ENCODE peak calls at places on chromosome 9, in ten cellular contexts. Q is endothelial cell of umbilical vein, D is uterus, I is sigmoid colon, G is spleen, H is prostate gland, S is erythroblast, W is A549, P is HCT116, Z is adrenal gland. C is an unnamed sample.

GRCh38 chr9:21031818-21032203 is 371 bp upstream of the HACD4 start:
- DNase-seq in Q (no peak), D (no peak), I (no peak), G (no peak), H (no peak), S (no peak), W (no peak), P (no peak), Z (no peak), C (no peak)

GRCh38 chr9:7844283-7844682 is 44.7 kb upstream of the DMAC1 start:
- DNase-seq in Q (peak), D (no peak), I (no peak), G (no peak), H (no peak), S (peak), W (peak), P (no peak), Z (no peak), C (no peak)

GRCh38 chr9:90309809-90310522 is 332.7 kb downstream of the DIRAS2 start:
- DNase-seq in Q (no peak), D (no peak), I (no peak), G (no peak), H (no peak), S (no peak), W (no peak), P (no peak), Z (no peak), C (no peak)

GRCh38 chr9:106310782-106311181 is 552.2 kb upstream of the ZNF462 start:
- DNase-seq in Q (no peak), D (no peak), I (no peak), G (no peak), H (no peak), S (no peak), W (no peak), P (no peak), Z (no peak), C (no peak)

GRCh38 chr9:97419315-97419867 is 7.5 kb downstream of the TDRD7 start:
- DNase-seq in Q (peak), D (no peak), I (no peak), G (no peak), H (no peak), S (no peak), W (no peak), P (no peak), Z (no peak), C (no peak)

GRCh38 chr9:79104216-79104615 is 467.5 kb upstream of the TLE4 start:
- DNase-seq in Q (no peak), D (no peak), I (no peak), G (no peak), H (no peak), S (no peak), W (no peak), P (no peak), Z (no peak), C (no peak)

GRCh38 chr9:86098793-86099694 is at the start of gene GOLM1:
- DNase-seq in Q (peak), D (peak), I (peak), G (peak), H (peak), S (peak), W (peak), P (no peak), Z (peak), C (peak)

GRCh38 chr9:132575005-132575609 is 7.3 kb upstream of the BARHL1 start:
- DNase-seq in Q (peak), D (no peak), I (peak), G (peak), H (peak), S (peak), W (peak), P (peak), Z (peak), C (peak)

GRCh38 chr9:125631391-125632085 is 75.5 kb downstream of the MAPKAP1 start:
- DNase-seq in Q (peak), D (no peak), I (no peak), G (no peak), H (peak), S (peak), W (peak), P (no peak), Z (peak), C (peak)

GRCh38 chr9:96441798-96442445 is 8.0 kb upstream of the HABP4 start:
- DNase-seq in Q (no peak), D (no peak), I (no peak), G (no peak), H (no peak), S (peak), W (peak), P (no peak), Z (no peak), C (no peak)

GRCh38 chr9:35254237-35254636 is 92.4 kb downstream of the UNC13B start:
- DNase-seq in Q (no peak), D (no peak), I (no peak), G (no peak), H (no peak), S (no peak), W (peak), P (peak), Z (no peak), C (no peak)

GRCh38 chr9:126033956-126034355 is 286.8 kb downstream of the PBX3 start:
- DNase-seq in Q (no peak), D (no peak), I (no peak), G (peak), H (no peak), S (no peak), W (no peak), P (no peak), Z (no peak), C (no peak)

GRCh38 chr9:15231788-15232635 is 75.0 kb downstream of the TTC39B start:
- DNase-seq in Q (peak), D (no peak), I (no peak), G (no peak), H (no peak), S (peak), W (peak), P (peak), Z (no peak), C (peak)

GRCh38 chr9:89928106-89928505 is 323.3 kb downstream of the GADD45G start:
- DNase-seq in Q (no peak), D (no peak), I (no peak), G (no peak), H (no peak), S (no peak), W (no peak), P (no peak), Z (no peak), C (no peak)

GRCh38 chr9:133992780-133993634 is 883 bp upstream of the VAV2 start:
- DNase-seq in Q (peak), D (peak), I (peak), G (peak), H (peak), S (peak), W (peak), P (peak), Z (peak), C (peak)

GRCh38 chr9:109231593-109231992 is 64.5 kb upstream of the FRRS1L start:
- DNase-seq in Q (no peak), D (no peak), I (no peak), G (no peak), H (no peak), S (no peak), W (no peak), P (no peak), Z (no peak), C (no peak)

GRCh38 chr9:69131682-69132081 is 42.4 kb upstream of the TJP2 start:
- DNase-seq in Q (peak), D (peak), I (peak), G (no peak), H (peak), S (no peak), W (peak), P (no peak), Z (no peak), C (no peak)

GRCh38 chr9:105027082-105027481 is 99.1 kb upstream of the ABCA1 start:
- DNase-seq in Q (no peak), D (no peak), I (no peak), G (no peak), H (no peak), S (no peak), W (no peak), P (no peak), Z (no peak), C (no peak)

GRCh38 chr9:20321683-20322082 is 300.6 kb downstream of the MLLT3 start:
- DNase-seq in Q (no peak), D (no peak), I (no peak), G (no peak), H (no peak), S (no peak), W (no peak), P (no peak), Z (no peak), C (no peak)

GRCh38 chr9:97911970-97912369 is 10.3 kb downstream of the TRMO start:
- DNase-seq in Q (no peak), D (no peak), I (no peak), G (no peak), H (no peak), S (no peak), W (no peak), P (no peak), Z (no peak), C (no peak)

GRCh38 chr9:21730899-21731298 is 71.5 kb upstream of the MTAP start:
- DNase-seq in Q (no peak), D (no peak), I (no peak), G (no peak), H (no peak), S (no peak), W (no peak), P (no peak), Z (no peak), C (no peak)

GRCh38 chr9:116572095-116572748 is 114.9 kb upstream of the TRIM32 start:
- DNase-seq in Q (peak), D (peak), I (peak), G (no peak), H (no peak), S (peak), W (peak), P (peak), Z (peak), C (peak)

GRCh38 chr9:6467006-6467625 is 54.1 kb downstream of the UHRF2 start:
- DNase-seq in Q (peak), D (no peak), I (no peak), G (no peak), H (no peak), S (no peak), W (no peak), P (no peak), Z (no peak), C (no peak)

GRCh38 chr9:134944916-134945315 is 27.2 kb upstream of the FCN1 start:
- DNase-seq in Q (no peak), D (no peak), I (no peak), G (peak), H (no peak), S (no peak), W (no peak), P (no peak), Z (no peak), C (no peak)

GRCh38 chr9:5438301-5439162 is 807 bp upstream of the PLGRKT start:
- DNase-seq in Q (peak), D (no peak), I (no peak), G (peak), H (no peak), S (no peak), W (peak), P (no peak), Z (peak), C (peak)

GRCh38 chr9:131062979-131063378 is 33.4 kb upstream of the AIF1L start:
- DNase-seq in Q (no peak), D (no peak), I (no peak), G (no peak), H (no peak), S (no peak), W (no peak), P (no peak), Z (no peak), C (no peak)

GRCh38 chr9:18459958-18460584 is 13.9 kb upstream of the ADAMTSL1 start:
- DNase-seq in Q (peak), D (no peak), I (no peak), G (no peak), H (no peak), S (no peak), W (peak), P (no peak), Z (no peak), C (no peak)

GRCh38 chr9:125932012-125932411 is 184.8 kb downstream of the PBX3 start:
- DNase-seq in Q (peak), D (peak), I (peak), G (no peak), H (peak), S (peak), W (peak), P (peak), Z (peak), C (peak)

GRCh38 chr9:86080112-86080579 is 19.2 kb downstream of the GOLM1 start:
- DNase-seq in Q (no peak), D (peak), I (no peak), G (no peak), H (no peak), S (no peak), W (no peak), P (no peak), Z (no peak), C (no peak)

GRCh38 chr9:126608551-126608950 is 5.2 kb upstream of the LMX1B start:
- DNase-seq in Q (no peak), D (no peak), I (peak), G (no peak), H (no peak), S (no peak), W (no peak), P (no peak), Z (no peak), C (no peak)

GRCh38 chr9:74497750-74498615 is 848 bp downstream of the RORB start:
- DNase-seq in Q (peak), D (no peak), I (no peak), G (peak), H (no peak), S (peak), W (peak), P (no peak), Z (peak), C (peak)

GRCh38 chr9:14645648-14646047 is 47.6 kb downstream of the ZDHHC21 start:
- DNase-seq in Q (no peak), D (no peak), I (no peak), G (no peak), H (no peak), S (no peak), W (no peak), P (no peak), Z (no peak), C (no peak)

GRCh38 chr9:75134495-75134894 is 46.2 kb downstream of the OSTF1 start:
- DNase-seq in Q (no peak), D (no peak), I (no peak), G (no peak), H (no peak), S (no peak), W (no peak), P (no peak), Z (no peak), C (no peak)

GRCh38 chr9:134734270-134734669 is 92.7 kb downstream of the COL5A1 start:
- DNase-seq in Q (no peak), D (peak), I (peak), G (no peak), H (no peak), S (no peak), W (peak), P (no peak), Z (peak), C (peak)

GRCh38 chr9:33785914-33786313 is 9.4 kb upstream of the PRSS3 start:
- DNase-seq in Q (no peak), D (no peak), I (no peak), G (no peak), H (no peak), S (peak), W (peak), P (no peak), Z (no peak), C (no peak)

GRCh38 chr9:128459011-128459410 is 3.2 kb downstream of the ODF2 start:
- DNase-seq in Q (no peak), D (no peak), I (no peak), G (no peak), H (no peak), S (no peak), W (no peak), P (no peak), Z (no peak), C (no peak)

GRCh38 chr9:85667374-85667773 is 74.4 kb downstream of the AGTPBP1 start:
- DNase-seq in Q (no peak), D (no peak), I (no peak), G (no peak), H (no peak), S (no peak), W (no peak), P (no peak), Z (no peak), C (no peak)

DNA sequence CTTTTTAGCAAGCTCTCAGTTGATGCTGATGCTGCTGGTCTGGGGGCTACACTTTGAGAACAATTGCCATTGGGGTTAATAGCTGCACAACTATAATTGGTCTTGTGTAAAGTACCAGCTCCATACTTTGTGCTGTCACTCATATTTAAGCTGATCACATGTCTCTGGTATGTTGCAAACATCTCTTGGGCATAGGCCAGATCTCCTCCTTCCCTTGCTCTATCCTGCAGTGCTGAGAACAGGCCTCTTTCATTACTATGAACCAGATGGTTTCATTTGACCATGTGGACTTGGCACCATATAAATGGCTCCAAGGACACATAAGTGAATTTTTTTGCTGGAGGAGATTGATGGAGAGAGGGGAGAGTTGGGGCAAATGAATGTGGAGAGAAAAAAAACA is 48.4 kb downstream of the DMRT2 start:
- DNase-seq in Q (no peak), D (no peak), I (no peak), G (no peak), H (no peak), S (no peak), W (no peak), P (no peak), Z (no peak), C (no peak)
- TF ChIP-seq POLR2A in Q (no peak), D (no peak), I (no peak), G (no peak), H (no peak), S (no peak), W (no peak), P (no peak), Z (no peak), C (no peak)

GRCh38 chr9:136943291-136944093 is 1.0 kb downstream of the FBXW5 start:
- DNase-seq in Q (no peak), D (no peak), I (peak), G (peak), H (no peak), S (peak), W (no peak), P (no peak), Z (peak), C (peak)
- TF ChIP-seq POLR2A in Q (no peak), D (no peak), I (no peak), G (no peak), H (no peak), S (no peak), W (no peak), P (no peak), Z (no peak), C (no peak)

GRCh38 chr9:70411930-70412677 is 2.4 kb downstream of the KLF9 start:
- DNase-seq in Q (peak), D (peak), I (peak), G (peak), H (peak), S (peak), W (no peak), P (peak), Z (peak), C (peak)

GRCh38 chr9:70413798-70414775 is at the start of gene KLF9:
- DNase-seq in Q (peak), D (peak), I (peak), G (peak), H (peak), S (peak), W (peak), P (peak), Z (peak), C (peak)

GRCh38 chr9:70413427-70413797 is 1.0 kb downstream of the KLF9 start:
- DNase-seq in Q (no peak), D (no peak), I (no peak), G (no peak), H (no peak), S (peak), W (no peak), P (no peak), Z (no peak), C (no peak)

GRCh38 chr9:70411141-70411929 is 3.1 kb downstream of the KLF9 start:
- DNase-seq in Q (peak), D (peak), I (peak), G (peak), H (peak), S (no peak), W (no peak), P (no peak), Z (peak), C (peak)

DNA sequence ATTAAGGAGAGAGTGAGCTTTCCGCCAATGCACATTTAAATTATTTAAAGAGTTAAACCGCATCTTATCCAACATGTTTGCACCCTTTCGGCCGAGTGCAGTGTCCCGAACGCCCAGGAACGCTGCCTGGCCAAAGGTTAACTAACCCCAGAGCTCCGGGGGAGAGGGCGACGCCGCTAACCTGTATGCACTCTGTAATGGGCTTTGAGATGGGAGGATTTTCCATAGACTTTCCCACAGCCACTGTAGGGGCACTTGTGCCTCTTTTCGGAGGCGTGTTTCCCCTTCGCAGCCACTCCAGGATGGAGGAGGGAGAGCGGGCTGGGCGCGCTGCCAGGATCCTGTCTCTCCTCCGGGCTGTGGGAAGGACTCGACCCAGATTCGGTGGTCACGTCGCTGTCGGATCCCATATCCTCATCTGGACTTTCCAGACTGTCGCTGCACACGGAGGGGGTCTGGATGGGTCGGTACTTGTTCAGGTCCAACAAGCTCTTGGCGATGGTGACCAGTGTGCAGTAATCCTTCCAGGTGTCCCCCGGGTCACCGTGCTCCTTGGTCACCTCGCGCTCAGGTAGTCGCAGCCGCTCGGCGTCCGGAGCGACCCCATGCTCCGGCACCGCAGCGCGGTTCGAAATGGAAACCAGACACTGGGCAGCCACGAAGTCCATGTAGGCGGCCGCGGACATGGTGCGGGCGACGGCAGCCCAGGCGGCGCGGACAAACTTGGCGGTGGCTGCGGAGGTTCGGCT is 1.6 kb downstream of the KLF9 start:
- DNase-seq in Q (peak), D (peak), I (peak), G (peak), H (peak), S (peak), W (peak), P (no peak), Z (peak), C (peak)
- TF ChIP-seq POLR2A in Q (no peak), D (no peak), I (peak), G (no peak), H (peak), S (peak), W (no peak), P (no peak), Z (peak), C (no peak)

DNA sequence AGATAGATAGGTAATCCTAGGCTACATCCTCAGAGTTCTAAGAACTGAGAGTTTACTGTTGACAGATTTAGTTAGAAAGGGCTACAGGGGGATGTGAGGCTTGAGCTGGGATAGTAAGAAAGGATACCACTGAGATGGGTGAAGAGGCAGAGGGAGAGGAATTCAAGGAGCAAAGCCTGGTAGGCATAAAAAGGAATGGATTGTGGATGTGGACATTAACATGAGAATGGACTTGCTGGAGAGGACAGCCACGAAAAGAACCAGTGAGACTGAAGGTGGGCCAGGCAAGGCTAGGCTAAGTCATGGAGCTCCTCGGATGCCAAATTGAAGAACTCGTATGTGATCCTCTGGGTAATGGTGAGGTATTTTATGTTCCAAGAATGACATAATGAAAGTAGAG is 211.9 kb downstream of the AOPEP start:
- DNase-seq in Q (no peak), D (no peak), I (no peak), G (no peak), H (no peak), S (no peak), W (no peak), P (no peak), Z (no peak), C (no peak)
- TF ChIP-seq POLR2A in Q (no peak), D (no peak), I (no peak), G (no peak), H (no peak), S (no peak), W (no peak), P (no peak), Z (no peak), C (no peak)

C was measured in thyroid gland.